ENCODE peak calls at places on chromosomes 12 and 14, in eight cellular contexts. O is foreskin fibroblast; H is fibroblast of the aortic adventitia; A is Calu3; M is left lung; Q is tibial artery; U is neural progenitor cell; Y is CD4-positive, alpha-beta T cell. Z is an unnamed sample.
A peak's percentile ranks its signal among the peaks of the same experiment; 100 is the strongest.

GRCh38 chr14:29528889-29529288 is 398.8 kb downstream of the PRKD1 start:
- DNase-seq in Q (no peak), Y (no peak), M (no peak), A (no peak), H (no peak), O (peak; percentile 3), U (no peak), Z (no peak)

GRCh38 chr12:120965534-120966091 is 12.7 kb upstream of the HNF1A start:
- DNase-seq in Q (no peak), U (no peak), M (no peak), O (no peak), Y (no peak), A (peak; percentile 62), H (no peak), Z (no peak)

GRCh38 chr12:79019672-79020071 is 155.1 kb downstream of the SYT1 start:
- DNase-seq in O (no peak), H (no peak), M (no peak), U (no peak), Y (no peak), A (no peak), Q (no peak), Z (no peak)

GRCh38 chr12:108582981-108583770 is 14.7 kb downstream of the TMEM119 start:
- DNase-seq in O (no peak), Y (no peak), U (no peak), Q (no peak), A (no peak), M (no peak), H (no peak), Z (no peak)

GRCh38 chr12:32839828-32840227 is 56.7 kb downstream of the PKP2 start:
- DNase-seq in M (no peak), O (no peak), Y (no peak), Q (no peak), U (no peak), H (no peak), A (no peak), Z (no peak)

GRCh38 chr14:77339407-77339806 is 18.6 kb downstream of the GSTZ1 start:
- DNase-seq in O (peak; percentile 80), H (peak; percentile 59), Y (no peak), U (no peak), Q (no peak), M (no peak), A (no peak), Z (no peak)

GRCh38 chr12:114769634-114770033 is 85.7 kb upstream of the TBX3 start:
- DNase-seq in H (no peak), A (no peak), O (peak; percentile 88), Y (no peak), U (no peak), Q (no peak), M (no peak), Z (no peak)

GRCh38 chr12:57063991-57064725 is 14.2 kb upstream of the MYO1A start:
- DNase-seq in O (no peak), H (no peak), M (no peak), Q (no peak), A (no peak), U (no peak), Y (no peak), Z (peak; percentile 60)

GRCh38 chr14:49959822-49960408 is 67.0 kb downstream of the ARF6 start:
- DNase-seq in O (no peak), M (no peak), U (no peak), A (no peak), Y (no peak), Q (no peak), H (no peak), Z (peak; percentile 64)

GRCh38 chr14:23028800-23029199 is 5.9 kb downstream of the PSMB5 start:
- DNase-seq in M (no peak), O (no peak), H (no peak), U (no peak), Y (no peak), A (no peak), Q (no peak), Z (no peak)

GRCh38 chr12:12720052-12720451 is 2.9 kb downstream of the CDKN1B start:
- DNase-seq in Y (no peak), U (no peak), Q (no peak), M (no peak), H (peak; percentile 25), A (no peak), O (no peak), Z (no peak)

GRCh38 chr12:51218607-51219161 is 822 bp upstream of the POU6F1 start:
- DNase-seq in Q (peak; percentile 61), Y (no peak), U (peak; percentile 21), A (peak; percentile 19), O (no peak), M (no peak), H (no peak), Z (no peak)

GRCh38 chr14:63860146-63860545 is 7.3 kb downstream of the SYNE2 start:
- DNase-seq in H (no peak), A (no peak), Q (no peak), U (no peak), O (no peak), M (no peak), Y (no peak), Z (no peak)

GRCh38 chr12:93229494-93230310 is 148.0 kb upstream of the NUDT4 start:
- DNase-seq in Q (no peak), H (peak; percentile 98), U (no peak), Y (no peak), M (no peak), A (no peak), O (peak; percentile 95), Z (no peak)

GRCh38 chr12:100248886-100249285 is 18.0 kb downstream of the DEPDC4 start:
- DNase-seq in Y (no peak), Q (no peak), H (peak; percentile 20), A (no peak), M (no peak), O (peak; percentile 28), U (no peak), Z (no peak)

GRCh38 chr12:34393086-34393820 is 371.0 kb downstream of the ALG10 start:
- DNase-seq in Y (peak; percentile 30), U (no peak), Q (peak; percentile 46), M (peak; percentile 15), O (no peak), H (no peak), A (no peak), Z (no peak)

GRCh38 chr12:104865080-104865479 is 93.0 kb downstream of the SLC41A2 start:
- DNase-seq in Q (no peak), Y (no peak), O (no peak), H (no peak), M (no peak), U (no peak), A (no peak), Z (peak; percentile 43)

GRCh38 chr12:507261-507853 is 47.6 kb downstream of the B4GALNT3 start:
- DNase-seq in Q (no peak), U (no peak), O (no peak), Y (no peak), H (no peak), M (no peak), A (no peak), Z (no peak)

GRCh38 chr12:79300199-79300568 is 390.6 kb downstream of the PAWR start:
- DNase-seq in O (peak; percentile 62), Q (no peak), U (no peak), H (no peak), Y (no peak), A (peak; percentile 10), M (no peak), Z (no peak)

GRCh38 chr12:94140556-94140955 is 7.8 kb upstream of the PLXNC1 start:
- DNase-seq in A (no peak), Q (no peak), O (peak; percentile 34), U (peak; percentile 49), H (no peak), Y (peak; percentile 49), M (no peak), Z (peak; percentile 40)

GRCh38 chr14:100670017-100670974 is 56.4 kb upstream of the DLK1 start:
- DNase-seq in Q (no peak), A (no peak), H (no peak), Y (no peak), O (no peak), M (no peak), U (no peak), Z (no peak)
- TF ChIP-seq CTCF in Q (no peak), A (no peak), H (no peak), Y (no peak), O (peak; percentile 7), M (no peak), U (no peak), Z (no peak)

GRCh38 chr12:55682087-55682796 is 25.5 kb downstream of the ITGA7 start:
- DNase-seq in Q (no peak), O (no peak), H (no peak), A (peak; percentile 36), Y (no peak), U (no peak), M (no peak), Z (no peak)

GRCh38 chr12:55684761-55685370 is 22.8 kb downstream of the ITGA7 start:
- DNase-seq in Y (no peak), O (no peak), U (no peak), M (no peak), Q (peak; percentile 51), A (no peak), H (no peak), Z (no peak)

GRCh38 chr12:55679691-55680090 is 28.0 kb downstream of the ITGA7 start:
- DNase-seq in A (no peak), Y (no peak), M (peak; percentile 28), H (no peak), Q (peak; percentile 49), U (no peak), O (no peak), Z (no peak)

GRCh38 chr12:55683676-55684075 is 24.0 kb downstream of the ITGA7 start:
- DNase-seq in U (no peak), H (no peak), Y (no peak), A (no peak), O (no peak), M (no peak), Q (peak; percentile 28), Z (no peak)

GRCh38 chr12:55681142-55682077 is 26.3 kb downstream of the ITGA7 start:
- DNase-seq in Y (no peak), A (peak; percentile 87), M (peak; percentile 71), O (peak; percentile 88), Q (peak; percentile 76), H (peak; percentile 66), U (peak; percentile 89), Z (no peak)
- TF ChIP-seq CTCF in Y (no peak), A (peak; percentile 55), M (no peak), O (peak; percentile 28), Q (peak; percentile 29), H (peak; percentile 51), U (peak; percentile 58), Z (peak; percentile 6)

GRCh38 chr12:53105712-53106439 is 2.6 kb downstream of the SOAT2 start:
- DNase-seq in H (no peak), M (no peak), A (no peak), U (no peak), O (no peak), Y (no peak), Q (no peak), Z (no peak)
- TF ChIP-seq CTCF in H (no peak), M (no peak), A (no peak), U (no peak), O (no peak), Y (no peak), Q (no peak), Z (no peak)

DNA sequence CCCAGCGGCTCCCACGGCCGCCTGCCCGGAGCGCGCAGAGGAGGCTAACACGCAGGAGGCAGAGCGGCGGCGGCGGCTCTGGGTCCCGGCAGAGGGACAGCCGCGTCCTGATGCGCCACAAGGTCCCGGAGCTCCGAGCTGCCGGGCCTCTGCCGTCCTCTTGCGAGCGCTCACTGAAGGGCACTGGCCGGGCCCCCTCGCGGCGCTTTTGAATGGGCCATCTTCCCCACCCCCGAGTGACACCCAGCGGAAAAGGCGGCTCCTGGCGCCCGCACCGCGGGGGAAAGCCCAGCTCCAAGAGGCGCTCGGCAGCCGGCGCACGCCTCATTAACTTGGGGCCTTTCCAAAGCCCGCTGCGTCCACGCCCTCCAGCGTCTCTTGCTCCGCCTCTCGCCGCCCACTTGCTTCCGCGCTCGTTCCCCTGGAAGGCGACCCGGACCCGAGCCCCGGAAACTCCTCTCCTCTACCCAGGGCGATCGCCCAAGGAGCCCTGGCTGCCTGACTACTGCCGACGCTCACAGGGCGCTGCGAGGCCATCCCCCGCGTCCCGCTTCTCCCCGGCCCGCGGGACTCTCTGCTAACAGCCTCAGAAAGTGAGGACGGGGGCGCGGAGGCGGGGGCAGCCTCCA is at the start of gene PHLDA1:
- DNase-seq in U (peak; percentile 93), M (peak; percentile 97), O (peak; percentile 100), H (peak; percentile 98), A (peak; percentile 99), Q (peak; percentile 96), Y (peak; percentile 86), Z (peak; percentile 94)
- TF ChIP-seq CTCF in U (peak; percentile 42), M (peak; percentile 70), O (peak; percentile 50), H (peak; percentile 60), A (peak; percentile 43), Q (peak; percentile 63), Y (peak; percentile 55), Z (peak; percentile 76)